ENCODE peak calls at places on chromosomes 3 and 15, in five cellular contexts. One of them, this sample, is unnamed.

GRCh38 chr3:130834476-130834875 is 59.4 kb upstream of the ATP2C1 start:
- DNase-seq in skeletal muscle cell: no peak
- DNase-seq in CD4-positive, CD25-positive, alpha-beta regulatory T cell: no peak
- DNase-seq in esophagus squamous epithelium: no peak
- DNase-seq in heart left ventricle: no peak
- DNase-seq in this sample: no peak

GRCh38 chr3:173732237-173732636 is 334.7 kb downstream of the NLGN1 start:
- DNase-seq in skeletal muscle cell: no peak
- DNase-seq in CD4-positive, CD25-positive, alpha-beta regulatory T cell: no peak
- DNase-seq in heart left ventricle: no peak
- DNase-seq in esophagus squamous epithelium: no peak
- DNase-seq in this sample: no peak

GRCh38 chr3:194395767-194396527 is 3.1 kb downstream of the GP5 start:
- DNase-seq in esophagus squamous epithelium: no peak
- DNase-seq in heart left ventricle: no peak
- DNase-seq in CD4-positive, CD25-positive, alpha-beta regulatory T cell: peak
- DNase-seq in skeletal muscle cell: no peak
- DNase-seq in this sample: peak

GRCh38 chr15:31579976-31580375 is 253.3 kb downstream of the KLF13 start:
- DNase-seq in CD4-positive, CD25-positive, alpha-beta regulatory T cell: no peak
- DNase-seq in heart left ventricle: no peak
- DNase-seq in skeletal muscle cell: no peak
- DNase-seq in esophagus squamous epithelium: no peak
- DNase-seq in this sample: no peak

GRCh38 chr3:183158113-183158512 is 4.4 kb downstream of the LAMP3 start:
- DNase-seq in heart left ventricle: no peak
- DNase-seq in esophagus squamous epithelium: no peak
- DNase-seq in skeletal muscle cell: no peak
- DNase-seq in CD4-positive, CD25-positive, alpha-beta regulatory T cell: no peak
- DNase-seq in this sample: no peak

GRCh38 chr3:194871143-194871863 is 185.6 kb downstream of the FAM43A start:
- DNase-seq in skeletal muscle cell: peak
- DNase-seq in heart left ventricle: peak
- DNase-seq in esophagus squamous epithelium: no peak
- DNase-seq in CD4-positive, CD25-positive, alpha-beta regulatory T cell: no peak
- DNase-seq in this sample: peak

GRCh38 chr3:27253831-27254230 is 115.4 kb downstream of the NEK10 start:
- DNase-seq in CD4-positive, CD25-positive, alpha-beta regulatory T cell: no peak
- DNase-seq in skeletal muscle cell: no peak
- DNase-seq in esophagus squamous epithelium: no peak
- DNase-seq in heart left ventricle: no peak
- DNase-seq in this sample: no peak

GRCh38 chr3:194985031-194985578 is 285.9 kb downstream of the XXYLT1 start:
- DNase-seq in CD4-positive, CD25-positive, alpha-beta regulatory T cell: no peak
- DNase-seq in heart left ventricle: peak
- DNase-seq in skeletal muscle cell: no peak
- DNase-seq in esophagus squamous epithelium: peak
- DNase-seq in this sample: peak

GRCh38 chr3:146160233-146160963 is 586 bp downstream of the PLOD2 start:
- DNase-seq in esophagus squamous epithelium: no peak
- DNase-seq in CD4-positive, CD25-positive, alpha-beta regulatory T cell: no peak
- DNase-seq in heart left ventricle: peak
- DNase-seq in skeletal muscle cell: no peak
- DNase-seq in this sample: peak

GRCh38 chr3:194245975-194246561 is 105.1 kb downstream of the CPN2 start:
- DNase-seq in skeletal muscle cell: no peak
- DNase-seq in esophagus squamous epithelium: no peak
- DNase-seq in heart left ventricle: no peak
- DNase-seq in CD4-positive, CD25-positive, alpha-beta regulatory T cell: no peak
- DNase-seq in this sample: no peak

GRCh38 chr15:88512606-88513005 is 33.9 kb downstream of the DET1 start:
- DNase-seq in skeletal muscle cell: no peak
- DNase-seq in esophagus squamous epithelium: no peak
- DNase-seq in heart left ventricle: no peak
- DNase-seq in CD4-positive, CD25-positive, alpha-beta regulatory T cell: no peak
- DNase-seq in this sample: no peak

GRCh38 chr15:37550360-37551024 is 383.9 kb upstream of the TMCO5A start:
- DNase-seq in esophagus squamous epithelium: no peak
- DNase-seq in heart left ventricle: no peak
- DNase-seq in skeletal muscle cell: no peak
- DNase-seq in CD4-positive, CD25-positive, alpha-beta regulatory T cell: no peak
- DNase-seq in this sample: no peak

GRCh38 chr3:58034738-58035511 is 26.7 kb downstream of the FLNB start:
- DNase-seq in esophagus squamous epithelium: no peak
- DNase-seq in CD4-positive, CD25-positive, alpha-beta regulatory T cell: peak
- DNase-seq in heart left ventricle: no peak
- DNase-seq in skeletal muscle cell: no peak
- DNase-seq in this sample: no peak

GRCh38 chr3:137012097-137012501 is 54.3 kb downstream of the IL20RB start:
- DNase-seq in CD4-positive, CD25-positive, alpha-beta regulatory T cell: no peak
- DNase-seq in esophagus squamous epithelium: no peak
- DNase-seq in heart left ventricle: no peak
- DNase-seq in skeletal muscle cell: peak
- DNase-seq in this sample: no peak

GRCh38 chr3:30112904-30113484 is 493.4 kb upstream of the TGFBR2 start:
- DNase-seq in esophagus squamous epithelium: no peak
- DNase-seq in skeletal muscle cell: no peak
- DNase-seq in heart left ventricle: no peak
- DNase-seq in CD4-positive, CD25-positive, alpha-beta regulatory T cell: peak
- DNase-seq in this sample: no peak

GRCh38 chr3:106033654-106034053 is 164.8 kb upstream of the CBLB start:
- DNase-seq in heart left ventricle: no peak
- DNase-seq in skeletal muscle cell: no peak
- DNase-seq in CD4-positive, CD25-positive, alpha-beta regulatory T cell: no peak
- DNase-seq in esophagus squamous epithelium: no peak
- DNase-seq in this sample: no peak

GRCh38 chr3:52561028-52561749 is 24.8 kb downstream of the UQCC5 start:
- DNase-seq in heart left ventricle: no peak
- DNase-seq in skeletal muscle cell: no peak
- DNase-seq in esophagus squamous epithelium: no peak
- DNase-seq in CD4-positive, CD25-positive, alpha-beta regulatory T cell: no peak
- DNase-seq in this sample: no peak

GRCh38 chr15:77420610-77421369 is at the start of gene HMG20A:
- DNase-seq in heart left ventricle: peak
- DNase-seq in esophagus squamous epithelium: peak
- DNase-seq in skeletal muscle cell: peak
- DNase-seq in CD4-positive, CD25-positive, alpha-beta regulatory T cell: no peak
- DNase-seq in this sample: peak

GRCh38 chr3:150114873-150115570 is 144.3 kb upstream of the PFN2 start:
- DNase-seq in esophagus squamous epithelium: no peak
- DNase-seq in skeletal muscle cell: peak
- DNase-seq in CD4-positive, CD25-positive, alpha-beta regulatory T cell: no peak
- DNase-seq in heart left ventricle: no peak
- DNase-seq in this sample: no peak

GRCh38 chr15:57962887-57963286 is 102.6 kb downstream of the ALDH1A2 start:
- DNase-seq in esophagus squamous epithelium: no peak
- DNase-seq in CD4-positive, CD25-positive, alpha-beta regulatory T cell: no peak
- DNase-seq in skeletal muscle cell: no peak
- DNase-seq in heart left ventricle: no peak
- DNase-seq in this sample: no peak

GRCh38 chr3:132343018-132343612 is 25.9 kb downstream of the ACP3 start:
- DNase-seq in CD4-positive, CD25-positive, alpha-beta regulatory T cell: peak
- DNase-seq in skeletal muscle cell: no peak
- DNase-seq in esophagus squamous epithelium: no peak
- DNase-seq in heart left ventricle: no peak
- DNase-seq in this sample: no peak

GRCh38 chr3:190306513-190307163 is 15.6 kb downstream of the CLDN1 start:
- DNase-seq in skeletal muscle cell: peak
- DNase-seq in esophagus squamous epithelium: no peak
- DNase-seq in CD4-positive, CD25-positive, alpha-beta regulatory T cell: peak
- DNase-seq in heart left ventricle: no peak
- DNase-seq in this sample: no peak

GRCh38 chr3:150771600-150771999 is 8.6 kb upstream of the SIAH2 start:
- DNase-seq in esophagus squamous epithelium: no peak
- DNase-seq in skeletal muscle cell: no peak
- DNase-seq in heart left ventricle: no peak
- DNase-seq in CD4-positive, CD25-positive, alpha-beta regulatory T cell: no peak
- DNase-seq in this sample: no peak

GRCh38 chr15:88847144-88847543 is 43.9 kb downstream of the ACAN start:
- DNase-seq in CD4-positive, CD25-positive, alpha-beta regulatory T cell: no peak
- DNase-seq in esophagus squamous epithelium: no peak
- DNase-seq in heart left ventricle: no peak
- DNase-seq in skeletal muscle cell: no peak
- DNase-seq in this sample: no peak

GRCh38 chr15:101014276-101014675 is 95.1 kb downstream of the LRRK1 start:
- DNase-seq in heart left ventricle: no peak
- DNase-seq in esophagus squamous epithelium: no peak
- DNase-seq in CD4-positive, CD25-positive, alpha-beta regulatory T cell: no peak
- DNase-seq in skeletal muscle cell: no peak
- DNase-seq in this sample: no peak

GRCh38 chr3:23763040-23763477 is 42.7 kb upstream of the UBE2E1 start:
- DNase-seq in skeletal muscle cell: peak
- DNase-seq in esophagus squamous epithelium: no peak
- DNase-seq in CD4-positive, CD25-positive, alpha-beta regulatory T cell: no peak
- DNase-seq in heart left ventricle: peak
- DNase-seq in this sample: peak

GRCh38 chr3:188929138-188929537 is 242.6 kb upstream of the TPRG1 start:
- DNase-seq in heart left ventricle: no peak
- DNase-seq in skeletal muscle cell: no peak
- DNase-seq in CD4-positive, CD25-positive, alpha-beta regulatory T cell: no peak
- DNase-seq in esophagus squamous epithelium: no peak
- DNase-seq in this sample: no peak

GRCh38 chr3:112056451-112056929 is 22.0 kb downstream of the TMPRSS7 start:
- DNase-seq in heart left ventricle: no peak
- DNase-seq in CD4-positive, CD25-positive, alpha-beta regulatory T cell: no peak
- DNase-seq in esophagus squamous epithelium: no peak
- DNase-seq in skeletal muscle cell: peak
- DNase-seq in this sample: no peak

DNA sequence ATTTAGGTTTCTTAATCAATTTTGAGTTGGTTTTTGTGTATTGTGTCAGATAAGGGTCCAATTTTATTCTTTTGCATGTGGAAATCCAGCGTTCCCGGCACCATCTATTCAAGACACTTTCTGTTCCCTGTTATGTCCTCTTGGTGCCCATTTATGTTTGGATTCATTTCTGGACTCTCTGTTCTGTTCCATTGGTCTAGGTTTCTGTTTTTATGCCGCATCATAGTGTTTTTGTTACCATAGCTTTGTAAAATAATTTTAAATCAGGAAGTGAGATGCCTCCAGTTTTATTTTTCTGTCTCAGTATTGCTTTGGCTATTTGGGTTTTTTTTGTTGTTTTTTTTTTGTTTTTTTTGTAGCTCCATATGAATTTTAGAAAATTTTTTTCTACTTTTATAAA is 97.1 kb downstream of the LRRC28 start:
- DNase-seq in esophagus squamous epithelium: no peak
- DNase-seq in heart left ventricle: no peak
- DNase-seq in CD4-positive, CD25-positive, alpha-beta regulatory T cell: no peak
- DNase-seq in skeletal muscle cell: no peak
- DNase-seq in this sample: no peak
- H3K4me3 ChIP-seq in esophagus squamous epithelium: no peak
- H3K4me3 ChIP-seq in heart left ventricle: no peak
- H3K4me3 ChIP-seq in CD4-positive, CD25-positive, alpha-beta regulatory T cell: no peak
- H3K4me3 ChIP-seq in skeletal muscle cell: no peak
- H3K4me3 ChIP-seq in this sample: no peak

GRCh38 chr15:92113832-92114231 is 260.3 kb downstream of the SLCO3A1 start:
- DNase-seq in CD4-positive, CD25-positive, alpha-beta regulatory T cell: no peak
- DNase-seq in esophagus squamous epithelium: no peak
- DNase-seq in heart left ventricle: no peak
- DNase-seq in skeletal muscle cell: no peak
- DNase-seq in this sample: no peak

GRCh38 chr15:92118162-92118935 is 264.8 kb downstream of the SLCO3A1 start:
- DNase-seq in esophagus squamous epithelium: no peak
- DNase-seq in skeletal muscle cell: no peak
- DNase-seq in heart left ventricle: no peak
- DNase-seq in CD4-positive, CD25-positive, alpha-beta regulatory T cell: no peak
- DNase-seq in this sample: no peak

GRCh38 chr15:92115834-92116233 is 262.3 kb downstream of the SLCO3A1 start:
- DNase-seq in CD4-positive, CD25-positive, alpha-beta regulatory T cell: no peak
- DNase-seq in skeletal muscle cell: no peak
- DNase-seq in heart left ventricle: no peak
- DNase-seq in esophagus squamous epithelium: no peak
- DNase-seq in this sample: no peak

GRCh38 chr15:92117301-92117731 is 263.8 kb downstream of the SLCO3A1 start:
- DNase-seq in CD4-positive, CD25-positive, alpha-beta regulatory T cell: no peak
- DNase-seq in esophagus squamous epithelium: no peak
- DNase-seq in heart left ventricle: no peak
- DNase-seq in skeletal muscle cell: peak
- DNase-seq in this sample: no peak

DNA sequence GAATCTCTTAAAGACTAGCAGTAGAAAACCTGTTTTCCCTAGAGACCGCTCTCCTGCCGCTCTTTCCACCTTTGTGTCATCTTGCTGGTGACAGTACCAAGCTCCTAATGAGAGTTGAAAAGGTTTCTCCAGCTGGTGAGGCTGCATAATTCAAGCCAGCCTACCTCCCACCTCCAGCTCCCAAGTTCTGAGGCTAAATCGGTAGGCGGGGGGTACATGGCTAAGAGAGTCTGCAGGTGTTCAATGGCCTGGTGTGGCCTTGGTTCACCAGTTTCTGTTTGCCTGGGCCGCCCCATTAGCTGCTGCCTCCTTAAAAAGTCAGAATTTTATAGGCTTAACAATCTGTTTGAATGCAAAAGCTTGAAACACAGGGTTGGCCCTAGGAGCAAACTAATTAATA is 262.8 kb downstream of the SLCO3A1 start:
- DNase-seq in heart left ventricle: no peak
- DNase-seq in skeletal muscle cell: no peak
- DNase-seq in CD4-positive, CD25-positive, alpha-beta regulatory T cell: no peak
- DNase-seq in esophagus squamous epithelium: no peak
- DNase-seq in this sample: no peak
- H3K4me3 ChIP-seq in heart left ventricle: no peak
- H3K4me3 ChIP-seq in skeletal muscle cell: no peak
- H3K4me3 ChIP-seq in CD4-positive, CD25-positive, alpha-beta regulatory T cell: no peak
- H3K4me3 ChIP-seq in esophagus squamous epithelium: no peak
- H3K4me3 ChIP-seq in this sample: no peak

DNA sequence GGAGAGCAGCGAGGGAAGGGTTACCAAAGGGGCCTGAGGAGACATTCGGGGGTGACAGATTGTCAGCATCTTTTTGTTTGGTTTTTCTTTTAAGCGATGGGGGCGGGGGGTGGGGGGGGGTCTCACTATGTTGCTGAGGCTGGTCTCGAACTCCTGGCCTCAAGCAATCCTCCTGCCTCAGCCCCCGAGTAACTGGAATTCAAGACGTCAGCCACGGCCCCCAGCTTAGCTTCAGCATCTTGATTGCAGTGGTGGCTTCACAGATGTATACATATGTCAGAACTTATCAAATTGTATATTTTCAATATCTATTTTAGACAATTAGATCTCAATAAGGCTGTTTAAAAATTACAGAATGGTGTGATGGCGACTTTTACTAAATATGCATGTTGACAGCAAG is 30.9 kb downstream of the ZDHHC19 start:
- DNase-seq in heart left ventricle: no peak
- DNase-seq in skeletal muscle cell: no peak
- DNase-seq in esophagus squamous epithelium: no peak
- DNase-seq in CD4-positive, CD25-positive, alpha-beta regulatory T cell: no peak
- DNase-seq in this sample: no peak
- H3K4me3 ChIP-seq in heart left ventricle: no peak
- H3K4me3 ChIP-seq in skeletal muscle cell: no peak
- H3K4me3 ChIP-seq in esophagus squamous epithelium: no peak
- H3K4me3 ChIP-seq in CD4-positive, CD25-positive, alpha-beta regulatory T cell: peak
- H3K4me3 ChIP-seq in this sample: no peak

DNA sequence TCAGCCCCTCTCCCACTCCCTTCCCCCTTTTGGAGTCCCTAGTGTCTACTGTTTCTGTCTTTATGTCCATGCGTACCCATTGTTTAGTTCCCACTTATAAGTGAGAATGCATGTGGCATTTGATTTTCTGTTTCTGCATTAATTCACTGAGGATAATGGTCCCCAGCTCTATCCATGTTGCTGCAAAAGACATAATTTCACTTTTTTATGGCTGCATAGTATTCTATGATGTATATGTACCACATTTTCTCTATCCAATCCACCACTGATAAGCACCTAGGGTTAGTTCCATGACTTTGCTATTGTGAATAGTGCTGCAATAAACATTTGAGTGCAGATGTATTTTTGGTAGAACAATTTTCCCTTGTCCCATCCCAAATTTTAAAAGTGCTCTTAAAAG is 34.2 kb upstream of the RSL24D1 start:
- DNase-seq in skeletal muscle cell: no peak
- DNase-seq in esophagus squamous epithelium: no peak
- DNase-seq in heart left ventricle: no peak
- DNase-seq in CD4-positive, CD25-positive, alpha-beta regulatory T cell: no peak
- DNase-seq in this sample: no peak
- H3K4me3 ChIP-seq in skeletal muscle cell: no peak
- H3K4me3 ChIP-seq in esophagus squamous epithelium: no peak
- H3K4me3 ChIP-seq in heart left ventricle: no peak
- H3K4me3 ChIP-seq in CD4-positive, CD25-positive, alpha-beta regulatory T cell: no peak
- H3K4me3 ChIP-seq in this sample: no peak

This sample was measured in left ventricle myocardium inferior.